ENCODE peak calls at places on chromosomes 1 and 21, in four cellular contexts. P, I, L and E are unnamed samples.

GRCh38 chr1:17596651-17597509 is 57.4 kb downstream of the ARHGEF10L start:
- ATAC-seq in I (no peak), P (no peak), L (peak; percentile 76), E (no peak)

GRCh38 chr1:110454328-110454727 is 3.4 kb downstream of the PROK1 start:
- ATAC-seq in P (no peak), I (no peak), L (no peak), E (no peak)

GRCh38 chr1:32496127-32496526 is 31.3 kb downstream of the ZBTB8B start:
- ATAC-seq in L (no peak), P (no peak), I (no peak), E (no peak)

GRCh38 chr1:65459397-65459768 is 38.9 kb downstream of the LEPR start:
- ATAC-seq in I (no peak), P (peak; percentile 75), L (peak; percentile 34), E (peak; percentile 31)

GRCh38 chr1:184329962-184330868 is 56.6 kb upstream of the C1orf21 start:
- ATAC-seq in I (peak; percentile 37), L (peak; percentile 83), P (no peak), E (no peak)

GRCh38 chr1:85569122-85569521 is 11.4 kb upstream of the CCN1 start:
- ATAC-seq in I (no peak), L (no peak), P (no peak), E (no peak)

GRCh38 chr1:103958699-103959098 is 209.0 kb downstream of the AMY1C start:
- ATAC-seq in L (no peak), P (no peak), I (no peak), E (no peak)

GRCh38 chr1:167912294-167912693 is 1.6 kb downstream of the ADCY10 start:
- ATAC-seq in L (no peak), P (no peak), I (no peak), E (no peak)

GRCh38 chr21:27403011-27403410 is 436.1 kb upstream of the ADAMTS5 start:
- ATAC-seq in I (no peak), P (no peak), L (no peak), E (no peak)

GRCh38 chr1:94050675-94051074 is 70.3 kb downstream of the ABCA4 start:
- ATAC-seq in P (no peak), I (no peak), L (no peak), E (no peak)

GRCh38 chr21:16534408-16535099 is 804.8 kb downstream of the USP25 start:
- ATAC-seq in L (no peak), I (peak; percentile 77), P (no peak), E (no peak)

GRCh38 chr1:30471307-30471706 is 252.1 kb downstream of the MATN1 start:
- ATAC-seq in I (no peak), L (no peak), P (no peak), E (no peak)

GRCh38 chr1:46493316-46494032 is 3.8 kb downstream of the DMBX1 start:
- ATAC-seq in L (no peak), I (no peak), P (no peak), E (no peak)

GRCh38 chr21:36479415-36480402 is at the start of gene CLDN14:
- ATAC-seq in I (no peak), P (peak; percentile 92), L (no peak), E (no peak)